ENCODE peak calls at places on chromosomes 3 and 15, in nine cellular contexts. P is GM12878; A is psoas muscle; C is CD8-positive, alpha-beta T cell; Z is heart right ventricle; N is GM23338; T is tibial artery; G is astrocyte; U is lung. V is an unnamed sample. For H3K36me3, the result is how much of the 10 kb centered on the place peaks cover.

GRCh38 chr3:133866141-133866540 is 29.5 kb downstream of the RAB6B start:
- DNase-seq in G (no peak), Z (no peak), A (no peak), N (no peak), T (no peak), P (no peak), U (no peak), C (no peak), V (no peak)

GRCh38 chr15:90294601-90295269 is 29.3 kb downstream of the NGRN start:
- DNase-seq in T (peak), C (no peak), Z (no peak), A (no peak), U (no peak), P (no peak), G (no peak), N (peak), V (peak)

GRCh38 chr15:68583321-68583720 is 4.5 kb downstream of the CORO2B start:
- DNase-seq in C (no peak), G (no peak), N (no peak), A (no peak), P (no peak), T (peak), U (no peak), Z (no peak), V (no peak)

GRCh38 chr3:23726811-23727548 is 78.8 kb upstream of the UBE2E1 start:
- DNase-seq in T (no peak), A (no peak), N (no peak), P (peak), C (no peak), G (no peak), Z (no peak), U (no peak), V (no peak)

GRCh38 chr15:51077565-51078153 is 17.0 kb downstream of the TNFAIP8L3 start:
- DNase-seq in G (no peak), Z (peak), N (peak), A (peak), T (peak), P (peak), C (peak), U (peak), V (peak)

GRCh38 chr15:52143862-52144261 is 31.3 kb upstream of the BCL2L10 start:
- DNase-seq in Z (no peak), P (no peak), T (no peak), G (peak), N (peak), C (no peak), A (no peak), U (no peak), V (no peak)

GRCh38 chr3:16842710-16843270 is 42.0 kb upstream of the PLCL2 start:
- DNase-seq in P (no peak), N (peak), Z (no peak), A (no peak), G (no peak), U (no peak), T (no peak), C (peak), V (no peak)

GRCh38 chr3:22835041-22835440 is 368.1 kb upstream of the UBE2E2 start:
- DNase-seq in C (no peak), N (no peak), T (no peak), G (no peak), A (no peak), Z (no peak), U (no peak), P (no peak), V (no peak)

GRCh38 chr3:18559323-18559972 is 134.3 kb upstream of the SATB1 start:
- DNase-seq in N (peak), P (no peak), T (no peak), C (no peak), U (no peak), A (no peak), G (peak), Z (peak), V (no peak)

DNA sequence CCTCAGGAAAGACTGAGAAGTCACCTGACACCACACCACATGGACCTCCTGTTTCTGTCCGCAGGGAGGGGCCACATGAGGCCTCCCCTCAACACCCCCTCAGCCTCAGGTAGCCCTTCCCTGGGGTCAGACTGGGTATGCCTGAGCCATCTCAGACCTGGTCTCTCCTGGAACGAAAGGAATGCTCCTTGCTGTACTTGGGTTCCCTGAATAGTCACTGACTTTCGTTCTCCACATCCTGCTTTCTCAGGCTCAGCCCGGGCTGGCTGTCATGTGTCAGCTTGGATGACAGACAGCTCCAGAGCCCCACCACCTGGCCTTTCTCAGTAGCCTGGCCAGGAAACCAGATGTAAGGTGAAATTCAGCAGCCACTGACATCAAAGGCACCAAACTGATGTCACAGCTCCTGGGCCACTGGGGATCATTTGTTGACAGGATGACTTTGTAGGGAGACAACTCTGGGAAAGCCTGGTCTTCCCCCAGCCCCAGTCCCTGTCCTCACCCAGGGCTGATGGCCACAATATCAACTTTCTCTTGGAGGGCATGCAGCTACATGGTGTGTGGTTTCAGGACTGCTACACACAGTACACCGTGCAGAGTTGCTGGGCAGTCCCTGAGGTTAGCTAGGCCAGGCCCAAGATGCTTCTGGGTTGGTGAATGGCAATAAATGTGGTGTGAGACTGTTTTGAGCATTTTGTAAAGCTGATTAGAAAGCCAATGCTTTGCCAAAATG is 141.4 kb upstream of the MRPS22 start:
- DNase-seq in U (no peak), Z (peak), A (no peak), G (no peak), P (no peak), N (peak), T (no peak), C (no peak), V (no peak)
- TF ChIP-seq CTCF in U (no peak), Z (peak), A (no peak), G (no peak), P (peak), N (peak), T (no peak), C (no peak), V (peak)

DNA sequence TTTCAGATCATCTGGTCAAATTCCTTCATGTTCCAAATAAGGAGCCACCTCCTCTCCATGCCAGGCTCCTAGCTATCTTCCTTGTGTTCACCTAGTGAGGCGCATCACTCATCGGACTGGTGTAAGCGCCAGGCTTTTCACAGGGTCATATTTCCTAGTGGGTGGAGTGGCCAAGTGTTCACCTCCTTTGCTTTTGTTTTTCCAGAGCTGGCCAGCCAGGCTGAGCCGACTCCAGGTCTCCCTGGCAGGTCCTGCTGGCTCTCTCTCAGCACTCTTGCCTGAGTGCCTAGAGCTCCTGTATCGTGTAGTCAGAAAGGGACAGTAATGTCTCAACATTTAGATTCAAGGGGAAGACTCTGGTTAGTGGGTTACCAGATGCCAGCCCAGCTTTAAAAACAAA is 31.0 kb downstream of the HEG1 start:
- DNase-seq in P (no peak), A (peak), T (no peak), Z (peak), N (no peak), G (peak), C (no peak), U (no peak), V (no peak)
- H3K36me3 ChIP-seq in P (under half), A (under half), T (under half), Z (under half), N (under half), G (under half), C (under half), U (under half), V (half or more)

GRCh38 chr3:11717768-11718581 is 74.3 kb upstream of the VGLL4 start:
- DNase-seq in C (no peak), P (no peak), N (no peak), A (no peak), Z (peak), U (no peak), T (no peak), G (peak), V (no peak)

GRCh38 chr3:11719406-11720219 is 75.9 kb upstream of the VGLL4 start:
- DNase-seq in U (peak), T (peak), N (peak), G (peak), C (peak), A (peak), P (no peak), Z (peak), V (no peak)

GRCh38 chr3:11718582-11719405 is 75.1 kb upstream of the VGLL4 start:
- DNase-seq in C (peak), T (peak), N (peak), U (peak), P (no peak), G (peak), Z (peak), A (no peak), V (peak)

GRCh38 chr3:11720220-11721113 is 76.8 kb upstream of the VGLL4 start:
- DNase-seq in T (peak), Z (peak), U (peak), P (no peak), G (peak), A (peak), N (peak), C (peak), V (peak)

GRCh38 chr3:11721114-11721440 is 77.4 kb upstream of the VGLL4 start:
- DNase-seq in P (no peak), G (no peak), T (no peak), N (no peak), C (no peak), U (no peak), Z (no peak), A (no peak), V (no peak)
- H3K27ac ChIP-seq in P (no peak), G (no peak), T (peak), N (no peak), C (no peak), U (peak), Z (peak), A (no peak), V (peak)

DNA sequence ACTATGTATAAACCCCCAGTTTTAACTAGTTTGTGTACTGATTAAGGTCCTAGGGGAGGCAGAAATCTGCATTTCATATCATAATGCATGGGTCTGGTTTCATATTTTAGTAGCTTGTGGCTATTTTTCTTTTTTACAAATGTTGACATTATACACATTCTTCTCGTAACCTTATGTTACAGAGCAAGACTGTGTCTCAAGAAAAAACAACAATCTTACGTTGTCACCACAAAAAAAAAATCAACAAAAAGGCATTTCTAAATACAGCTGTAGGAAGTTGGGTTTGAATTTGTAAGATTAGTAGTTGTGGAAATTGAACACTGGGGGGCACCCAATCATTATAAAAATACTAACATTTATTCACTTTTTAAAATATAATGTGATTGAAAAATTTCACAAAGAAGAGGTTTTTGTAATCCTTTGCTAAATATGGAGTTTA is 17.9 kb downstream of the SERP1 start:
- DNase-seq in N (no peak), T (no peak), A (no peak), Z (no peak), P (no peak), U (no peak), G (no peak), C (no peak), V (no peak)
- TF ChIP-seq CTCF in N (peak), T (peak), A (no peak), Z (peak), P (peak), U (no peak), G (peak), C (peak), V (peak)

DNA sequence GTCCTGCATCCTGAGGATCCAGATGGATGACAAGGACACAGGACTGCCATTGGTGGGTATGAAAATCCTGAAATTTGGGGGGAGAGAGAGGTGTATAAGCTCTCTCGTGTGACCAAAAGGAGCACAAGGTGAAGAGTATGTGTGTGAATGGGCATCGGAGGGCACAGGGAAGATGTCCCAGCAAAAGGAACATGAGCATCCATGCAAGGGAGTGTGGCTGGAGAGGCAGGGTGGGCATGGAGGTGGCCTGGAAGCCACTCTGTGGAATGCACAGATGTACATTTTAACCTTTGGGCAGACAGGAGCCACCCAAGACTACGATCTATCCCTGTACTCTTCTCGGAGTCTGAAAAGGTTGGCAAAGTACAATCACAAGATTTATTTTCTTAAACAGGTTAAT is 54.5 kb downstream of the CAPN7 start:
- DNase-seq in C (no peak), Z (no peak), P (no peak), A (no peak), U (no peak), N (no peak), T (peak), G (no peak), V (peak)
- H3K36me3 ChIP-seq in C (under half), Z (under half), P (under half), A (under half), U (under half), N (under half), T (half or more), G (under half), V (half or more)

DNA sequence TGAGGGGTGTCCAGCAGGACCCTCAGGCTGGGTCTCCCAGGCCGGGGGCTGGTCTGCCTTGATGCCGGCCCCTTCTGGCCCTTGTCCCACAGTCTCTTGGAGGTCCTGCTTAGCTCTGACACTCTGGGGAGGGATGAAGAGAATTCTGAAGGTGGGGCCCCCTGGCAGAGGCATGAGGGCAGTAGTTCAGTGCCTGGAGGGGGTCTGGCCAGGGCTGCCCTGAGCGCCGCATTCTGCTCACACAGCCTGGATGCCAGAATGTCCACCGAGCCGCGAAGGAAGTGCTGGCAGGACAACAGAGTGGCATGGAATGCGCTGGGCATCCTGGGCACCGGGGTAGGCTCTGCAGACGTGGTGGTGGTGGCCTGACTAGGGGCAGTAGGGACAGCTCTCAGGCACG is 55.5 kb downstream of the SMAD6 start:
- DNase-seq in P (no peak), T (no peak), C (no peak), U (no peak), N (no peak), Z (no peak), A (no peak), G (no peak), V (no peak)
- H3K27ac ChIP-seq in P (no peak), T (peak), C (no peak), U (peak), N (no peak), Z (no peak), A (no peak), G (no peak), V (peak)

GRCh38 chr15:38562278-38562677 is 2.3 kb downstream of the RASGRP1 start:
- DNase-seq in N (peak), P (no peak), A (no peak), G (no peak), Z (no peak), C (no peak), T (no peak), U (no peak), V (no peak)
- TF ChIP-seq CTCF in N (no peak), P (peak), A (no peak), G (no peak), Z (no peak), C (no peak), T (no peak), U (no peak), V (no peak)

GRCh38 chr3:191255156-191255555 is 56.1 kb downstream of the OSTN start:
- DNase-seq in N (no peak), A (no peak), P (no peak), C (no peak), G (peak), U (no peak), Z (no peak), T (no peak), V (no peak)
- H3K36me3 ChIP-seq in N (under half), A (under half), P (under half), C (under half), G (under half), U (under half), Z (under half), T (under half), V (under half)

DNA sequence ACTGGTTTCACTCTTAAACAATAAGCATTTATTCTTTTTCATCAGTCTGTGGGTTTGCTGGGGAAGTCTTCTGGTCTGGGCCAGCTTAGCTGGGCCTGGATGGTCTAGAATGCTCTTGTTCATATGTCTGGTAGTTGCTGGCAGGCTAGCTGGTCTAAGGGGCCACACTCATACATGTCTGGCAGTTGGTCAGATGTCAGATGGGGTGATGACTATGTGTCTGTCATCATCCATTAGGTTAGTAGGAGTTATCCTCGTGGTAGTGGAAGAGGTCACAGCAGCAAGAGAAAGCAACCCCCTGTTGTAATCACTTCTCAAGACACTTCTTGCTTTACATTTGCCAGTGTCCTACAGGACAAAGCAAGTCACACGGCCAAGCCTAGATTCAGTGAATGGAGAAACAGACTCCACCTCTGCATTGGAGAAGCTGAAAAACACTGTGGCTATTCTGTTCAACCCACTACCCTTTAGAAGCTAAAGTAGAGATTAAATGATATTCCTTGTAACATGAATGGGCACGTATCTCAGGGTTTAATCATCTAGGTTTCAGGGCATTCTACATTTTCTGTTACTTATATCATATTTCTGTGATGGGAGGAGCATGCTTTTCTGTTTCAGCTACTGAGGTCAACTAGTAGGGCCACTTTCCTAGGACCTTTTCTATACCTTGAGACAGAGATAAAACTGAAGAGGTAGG is 5.5 kb upstream of the ARID3B start:
- DNase-seq in Z (no peak), P (no peak), G (no peak), U (no peak), T (no peak), C (no peak), N (no peak), A (no peak), V (no peak)
- H3K27ac ChIP-seq in Z (no peak), P (no peak), G (no peak), U (no peak), T (no peak), C (no peak), N (peak), A (no peak), V (no peak)

V was measured in right atrium auricular region.